ENCODE peak calls at places on chromosomes 3 and 15, in seven cellular contexts. L, U, S, Z, N, R and F are unnamed samples.

GRCh38 chr3:72193768-72194463 is 409.0 kb upstream of the PROK2 start:
- DNase-seq in U (peak), N (peak), Z (no peak), L (no peak), R (no peak), S (no peak), F (peak)

GRCh38 chr3:122299872-122300460 is 25.1 kb upstream of the CSTA start:
- DNase-seq in S (no peak), Z (no peak), U (peak), R (no peak), N (peak), L (no peak), F (peak)

GRCh38 chr3:11088066-11088465 is 66.2 kb upstream of the HRH1 start:
- DNase-seq in U (no peak), S (no peak), Z (no peak), R (no peak), N (no peak), L (no peak), F (no peak)

GRCh38 chr3:139675327-139675726 is 2.4 kb downstream of the NMNAT3 start:
- DNase-seq in L (no peak), R (no peak), Z (no peak), N (no peak), U (no peak), S (no peak), F (no peak)

GRCh38 chr3:186022931-186023330 is 85.1 kb upstream of the TRA2B start:
- DNase-seq in U (no peak), L (no peak), S (no peak), Z (no peak), N (peak), R (no peak), F (peak)

GRCh38 chr3:52077900-52078299 is 21.5 kb upstream of the DUSP7 start:
- DNase-seq in U (no peak), N (no peak), Z (no peak), L (no peak), R (no peak), S (no peak), F (no peak)

GRCh38 chr3:136194409-136195257 is 1.5 kb downstream of the MSL2 start:
- DNase-seq in R (peak), U (peak), S (peak), N (no peak), L (peak), Z (no peak), F (peak)

GRCh38 chr3:17047162-17047561 is 162.4 kb downstream of the PLCL2 start:
- DNase-seq in Z (no peak), U (no peak), L (no peak), S (no peak), N (no peak), R (no peak), F (no peak)

GRCh38 chr3:36969540-36970432 is 23.1 kb downstream of the EPM2AIP1 start:
- DNase-seq in S (no peak), U (peak), L (peak), Z (peak), R (peak), N (peak), F (peak)

GRCh38 chr15:99213187-99213811 is 36.1 kb downstream of the TTC23 start:
- DNase-seq in S (peak), R (peak), Z (no peak), L (peak), U (peak), N (peak), F (peak)

GRCh38 chr3:148880681-148881080 is 15.6 kb downstream of the CPA3 start:
- DNase-seq in N (no peak), R (no peak), Z (peak), S (no peak), U (peak), L (no peak), F (no peak)

GRCh38 chr15:98292442-98293240 is 332.1 kb downstream of the ARRDC4 start:
- DNase-seq in L (peak), U (peak), S (peak), Z (peak), N (peak), R (peak), F (peak)

GRCh38 chr3:96233679-96234078 is 580.7 kb upstream of the EPHA6 start:
- DNase-seq in L (no peak), R (no peak), N (no peak), S (no peak), U (no peak), Z (no peak), F (no peak)

GRCh38 chr3:44074181-44074580 is 167.5 kb upstream of the TOPAZ1 start:
- DNase-seq in N (no peak), S (no peak), Z (no peak), U (no peak), L (peak), R (no peak), F (no peak)

GRCh38 chr3:173191611-173192010 is 50.6 kb upstream of the SPATA16 start:
- DNase-seq in L (peak), Z (no peak), S (no peak), N (peak), U (peak), R (no peak), F (no peak)

GRCh38 chr3:141994856-141995255 is 118.4 kb downstream of the ATP1B3 start:
- DNase-seq in Z (no peak), L (no peak), N (no peak), R (no peak), U (no peak), S (no peak), F (no peak)

GRCh38 chr15:58386641-58387040 is 45.1 kb upstream of the LIPC start:
- DNase-seq in L (no peak), R (no peak), N (no peak), S (no peak), U (no peak), Z (no peak), F (no peak)

GRCh38 chr3:169811606-169812123 is 1.0 kb upstream of the LRRIQ4 start:
- DNase-seq in R (no peak), Z (peak), L (no peak), U (peak), S (no peak), N (peak), F (peak)

GRCh38 chr3:153257673-153258351 is 95.8 kb downstream of the RAP2B start:
- DNase-seq in R (no peak), S (no peak), Z (no peak), L (no peak), N (no peak), U (peak), F (peak)

GRCh38 chr3:118900737-118901525 is 133.7 kb downstream of the IGSF11 start:
- DNase-seq in Z (no peak), N (no peak), R (no peak), L (no peak), U (no peak), S (no peak), F (no peak)

GRCh38 chr3:159252772-159253384 is 451.0 kb downstream of the MFSD1 start:
- DNase-seq in S (no peak), L (peak), R (no peak), Z (peak), N (peak), U (peak), F (peak)

GRCh38 chr3:142993958-142994442 is 7.4 kb upstream of the U2SURP start:
- DNase-seq in L (peak), N (peak), U (peak), Z (peak), R (peak), S (peak), F (peak)

GRCh38 chr3:79167651-79168416 is 600.0 kb downstream of the ROBO1 start:
- DNase-seq in L (peak), U (peak), N (peak), R (no peak), S (no peak), Z (no peak), F (peak)

GRCh38 chr15:100105101-100105500 is 236.7 kb downstream of the ADAMTS17 start:
- DNase-seq in Z (no peak), L (no peak), U (no peak), R (no peak), S (no peak), N (no peak), F (no peak)

GRCh38 chr3:100104817-100105413 is 9.4 kb downstream of the FILIP1L start:
- DNase-seq in R (no peak), S (no peak), N (no peak), Z (no peak), U (no peak), L (no peak), F (no peak)

GRCh38 chr15:94930945-94931344 is 699.6 kb downstream of the MCTP2 start:
- DNase-seq in Z (no peak), N (no peak), S (no peak), R (no peak), U (no peak), L (no peak), F (no peak)

GRCh38 chr15:25391971-25392733 is 46.7 kb downstream of the UBE3A start:
- DNase-seq in U (peak), N (peak), S (no peak), R (no peak), L (peak), Z (no peak), F (peak)

GRCh38 chr3:188270423-188270972 is 116.5 kb downstream of the LPP start:
- DNase-seq in L (peak), N (peak), U (peak), Z (no peak), R (no peak), S (no peak), F (peak)

GRCh38 chr3:20637729-20638128 is 451.7 kb upstream of the SGO1 start:
- DNase-seq in R (no peak), N (peak), L (no peak), Z (no peak), S (no peak), U (no peak), F (no peak)

GRCh38 chr3:93969443-93969842 is 4.3 kb downstream of the PROS1 start:
- DNase-seq in L (peak), U (peak), Z (no peak), N (peak), S (no peak), R (no peak), F (no peak)

GRCh38 chr3:150050510-150050909 is 79.8 kb upstream of the PFN2 start:
- DNase-seq in U (no peak), S (no peak), Z (no peak), L (no peak), N (no peak), R (no peak), F (peak)

GRCh38 chr3:55584716-55585368 is 97.7 kb upstream of the WNT5A start:
- DNase-seq in Z (no peak), L (no peak), U (no peak), R (no peak), S (no peak), N (no peak), F (no peak)

GRCh38 chr3:55587476-55587875 is 100.4 kb upstream of the WNT5A start:
- DNase-seq in S (no peak), L (no peak), N (no peak), R (no peak), U (peak), Z (no peak), F (no peak)

GRCh38 chr3:55584030-55584429 is 96.9 kb upstream of the WNT5A start:
- DNase-seq in Z (no peak), S (no peak), N (no peak), R (no peak), L (no peak), U (no peak), F (no peak)

GRCh38 chr3:55583475-55583874 is 96.4 kb upstream of the WNT5A start:
- DNase-seq in R (no peak), N (no peak), Z (no peak), U (no peak), L (no peak), S (no peak), F (no peak)

GRCh38 chr3:55585856-55586255 is 98.8 kb upstream of the WNT5A start:
- DNase-seq in U (peak), R (no peak), Z (no peak), S (no peak), N (no peak), L (no peak), F (no peak)
- TF ChIP-seq CTCF in U (no peak), R (no peak), Z (no peak), S (no peak), N (no peak), L (no peak), F (no peak)

DNA sequence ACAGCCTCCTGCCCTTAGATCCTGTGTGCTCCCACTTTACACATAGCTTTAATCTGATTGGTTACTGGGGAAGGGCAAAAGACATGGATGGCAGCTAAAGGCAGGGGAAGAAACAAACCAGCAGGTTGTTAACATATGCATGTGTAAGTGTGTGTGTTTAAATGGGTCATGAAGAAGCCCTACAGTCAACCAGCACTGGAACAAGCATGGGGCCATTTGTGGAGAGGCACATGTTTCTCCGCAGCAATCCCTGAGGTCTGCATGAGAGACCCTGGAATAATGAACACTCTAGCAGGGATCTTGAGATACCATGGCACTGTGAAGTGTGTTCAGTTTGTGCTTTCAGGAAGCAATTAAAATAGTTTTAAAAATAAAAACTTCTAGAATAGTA is 6.0 kb downstream of the KLF13 start:
- DNase-seq in U (no peak), Z (no peak), S (no peak), N (no peak), L (no peak), R (no peak), F (no peak)
- H3K4me3 ChIP-seq in U (no peak), Z (no peak), S (no peak), N (no peak), L (no peak), R (no peak), F (no peak)

DNA sequence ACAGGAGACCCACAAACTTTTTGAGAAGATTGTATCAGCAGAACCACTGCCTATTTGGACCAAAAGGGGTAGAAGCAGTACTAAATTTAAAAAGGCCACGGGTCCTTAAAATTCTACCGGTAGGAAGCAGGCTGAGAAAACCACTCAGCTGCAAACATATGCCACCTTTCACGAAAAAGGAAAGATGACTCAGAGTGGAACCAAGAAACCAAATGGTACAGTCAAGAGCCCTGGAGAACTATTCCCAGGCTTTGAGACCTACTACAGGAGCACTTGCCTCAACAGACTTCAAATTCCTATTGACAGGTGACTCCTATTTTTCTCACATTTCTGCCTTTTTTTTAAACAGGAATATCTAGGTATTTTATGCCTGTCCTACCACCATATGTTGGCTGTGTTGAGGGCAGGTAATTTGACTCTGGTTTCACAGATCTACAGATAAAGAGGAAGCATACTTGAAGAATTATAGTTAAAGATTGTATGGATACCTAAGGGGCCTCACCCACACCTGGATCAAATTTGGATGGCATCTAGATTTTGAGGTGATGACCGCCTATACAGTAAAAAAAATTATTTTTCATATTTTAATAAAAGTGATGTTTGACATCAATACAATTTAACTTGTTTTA is 10.1 kb downstream of the GOLIM4 start:
- DNase-seq in R (no peak), U (no peak), N (no peak), S (no peak), Z (no peak), L (peak), F (no peak)
- TF ChIP-seq CTCF in R (no peak), U (no peak), N (no peak), S (no peak), Z (no peak), L (no peak), F (no peak)

DNA sequence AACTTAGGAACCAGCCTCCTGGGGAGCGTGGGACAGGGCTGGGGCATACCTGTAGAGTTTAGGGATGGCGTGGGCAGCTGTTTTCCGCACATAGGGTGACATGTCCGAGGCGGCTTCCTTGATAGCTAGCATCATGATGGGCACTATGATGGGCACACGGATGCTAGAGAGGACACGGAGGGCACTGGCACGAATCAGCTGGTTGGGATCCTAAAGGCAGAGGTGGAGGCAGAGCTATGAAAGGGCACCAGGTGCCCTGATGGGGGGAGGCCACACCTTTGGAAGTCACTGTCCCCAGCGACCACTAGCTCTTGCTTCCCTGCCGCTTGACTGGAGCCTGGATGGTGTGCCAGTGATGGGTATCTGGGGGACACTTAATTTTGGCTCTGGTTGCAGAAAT is 28.3 kb downstream of the AP3B2 start:
- DNase-seq in U (no peak), Z (no peak), N (no peak), L (no peak), R (no peak), S (no peak), F (no peak)
- H3K4me3 ChIP-seq in U (no peak), Z (no peak), N (no peak), L (peak), R (no peak), S (peak), F (no peak)

GRCh38 chr15:82968066-82968465 is 15.5 kb upstream of the HOMER2 start:
- DNase-seq in S (no peak), N (peak), L (peak), Z (no peak), U (peak), R (no peak), F (peak)
- TF ChIP-seq CTCF in S (no peak), N (no peak), L (no peak), Z (no peak), U (no peak), R (no peak), F (no peak)

DNA sequence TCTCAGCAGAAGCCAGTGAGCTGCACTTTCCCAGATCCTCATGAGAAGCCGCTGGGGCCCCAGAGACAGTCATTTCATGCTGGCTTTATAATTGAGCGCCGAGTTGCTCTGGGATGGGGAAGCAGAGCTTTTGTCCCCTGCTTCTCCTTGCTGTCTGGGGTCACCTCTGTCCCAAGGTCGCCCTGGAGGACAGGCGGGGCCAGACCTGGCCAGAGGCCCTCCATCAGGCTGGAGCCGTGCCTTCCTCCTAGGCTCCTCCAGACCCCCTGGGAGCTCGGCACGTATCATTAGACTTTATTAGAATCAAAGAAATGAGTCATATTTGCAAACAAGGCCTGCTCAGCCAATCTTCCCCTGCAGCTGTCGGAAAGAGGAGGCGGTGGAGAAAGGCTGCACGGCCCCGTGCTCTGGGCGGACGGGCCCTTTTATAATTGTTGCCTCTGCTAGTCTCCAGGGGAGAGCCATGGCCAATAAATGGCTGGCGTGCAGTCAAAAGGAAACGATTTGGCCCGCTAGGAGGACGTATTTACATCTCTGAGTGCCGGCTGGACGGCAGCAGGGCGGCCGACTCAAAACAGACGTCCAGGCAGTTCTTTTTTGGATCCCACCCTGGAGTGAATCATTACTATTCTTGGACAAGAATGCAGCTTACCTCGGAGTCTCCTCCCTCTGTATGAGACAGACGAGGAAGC is 50.4 kb downstream of the SLC6A6 start:
- DNase-seq in Z (no peak), U (peak), N (peak), L (peak), S (peak), R (peak), F (peak)
- H3K4me3 ChIP-seq in Z (no peak), U (no peak), N (peak), L (no peak), S (no peak), R (no peak), F (no peak)

GRCh38 chr3:183591881-183592521 is 36.5 kb upstream of the KLHL6 start:
- DNase-seq in N (no peak), Z (peak), L (no peak), S (no peak), U (peak), R (no peak), F (peak)
- TF ChIP-seq CTCF in N (peak), Z (no peak), L (peak), S (no peak), U (peak), R (peak), F (peak)